ENCODE peak calls at places on chromosomes 4 and X, in six cellular contexts. One of them, this sample, is unnamed.
A peak's percentile ranks its signal among the peaks of the same experiment; 100 is the strongest.

GRCh38 chr4:139943277-139943676 is 210.7 kb downstream of the MAML3 start:
- DNase-seq in ureter: no peak
- DNase-seq in B cell: no peak
- DNase-seq in A673: no peak
- DNase-seq in upper lobe of right lung: no peak
- DNase-seq in nephron progenitor cell: no peak
- DNase-seq in this sample: no peak

GRCh38 chrX:115067812-115068211 is 50.4 kb upstream of the IL13RA2 start:
- DNase-seq in ureter: no peak
- DNase-seq in B cell: no peak
- DNase-seq in A673: no peak
- DNase-seq in upper lobe of right lung: no peak
- DNase-seq in nephron progenitor cell: no peak
- DNase-seq in this sample: no peak

GRCh38 chrX:9392445-9392844 is 72.4 kb upstream of the TBL1X start:
- DNase-seq in ureter: no peak
- DNase-seq in B cell: no peak
- DNase-seq in A673: no peak
- DNase-seq in upper lobe of right lung: no peak
- DNase-seq in nephron progenitor cell: no peak
- DNase-seq in this sample: no peak

GRCh38 chr4:101103381-101104142 is 243.8 kb downstream of the PPP3CA start:
- DNase-seq in ureter: peak; percentile 44
- DNase-seq in B cell: peak; percentile 11
- DNase-seq in A673: peak; percentile 18
- DNase-seq in upper lobe of right lung: no peak
- DNase-seq in nephron progenitor cell: no peak
- DNase-seq in this sample: no peak

GRCh38 chr4:90328558-90328957 is 201.4 kb downstream of the CCSER1 start:
- DNase-seq in ureter: no peak
- DNase-seq in B cell: no peak
- DNase-seq in A673: peak; percentile 45
- DNase-seq in upper lobe of right lung: peak; percentile 64
- DNase-seq in nephron progenitor cell: no peak
- DNase-seq in this sample: no peak

GRCh38 chr4:187128226-187128625 is 404.6 kb upstream of the FAT1 start:
- DNase-seq in ureter: no peak
- DNase-seq in B cell: no peak
- DNase-seq in A673: no peak
- DNase-seq in upper lobe of right lung: no peak
- DNase-seq in nephron progenitor cell: no peak
- DNase-seq in this sample: no peak

GRCh38 chr4:3436798-3437581 is 4.8 kb upstream of the HGFAC start:
- DNase-seq in ureter: peak; percentile 85
- DNase-seq in B cell: no peak
- DNase-seq in A673: no peak
- DNase-seq in upper lobe of right lung: peak; percentile 79
- DNase-seq in nephron progenitor cell: no peak
- DNase-seq in this sample: no peak

GRCh38 chrX:134688181-134688580 is 29.9 kb upstream of the PLAC1 start:
- DNase-seq in ureter: no peak
- DNase-seq in B cell: no peak
- DNase-seq in A673: no peak
- DNase-seq in upper lobe of right lung: no peak
- DNase-seq in nephron progenitor cell: no peak
- DNase-seq in this sample: no peak

GRCh38 chr4:1910643-1911042 is 39.5 kb downstream of the NSD2 start:
- DNase-seq in ureter: no peak
- DNase-seq in B cell: no peak
- DNase-seq in A673: peak; percentile 80
- DNase-seq in upper lobe of right lung: no peak
- DNase-seq in nephron progenitor cell: peak; percentile 50
- DNase-seq in this sample: no peak

GRCh38 chr4:102390438-102390837 is 45.2 kb upstream of the SLC39A8 start:
- DNase-seq in ureter: no peak
- DNase-seq in B cell: no peak
- DNase-seq in A673: no peak
- DNase-seq in upper lobe of right lung: no peak
- DNase-seq in nephron progenitor cell: no peak
- DNase-seq in this sample: no peak

GRCh38 chr4:54998991-54999390 is 126.4 kb downstream of the KDR start:
- DNase-seq in ureter: no peak
- DNase-seq in B cell: no peak
- DNase-seq in A673: no peak
- DNase-seq in upper lobe of right lung: no peak
- DNase-seq in nephron progenitor cell: no peak
- DNase-seq in this sample: no peak

GRCh38 chr4:71300964-71301363 is 37.9 kb upstream of the SLC4A4 start:
- DNase-seq in ureter: no peak
- DNase-seq in B cell: no peak
- DNase-seq in A673: peak; percentile 0
- DNase-seq in upper lobe of right lung: no peak
- DNase-seq in nephron progenitor cell: no peak
- DNase-seq in this sample: no peak

GRCh38 chrX:140701480-140701879 is 8.1 kb upstream of the LINC00632 start:
- DNase-seq in ureter: no peak
- DNase-seq in B cell: no peak
- DNase-seq in A673: peak; percentile 69
- DNase-seq in upper lobe of right lung: no peak
- DNase-seq in nephron progenitor cell: no peak
- DNase-seq in this sample: no peak

GRCh38 chr4:169338246-169338645 is 67.5 kb upstream of the SH3RF1 start:
- DNase-seq in ureter: no peak
- DNase-seq in B cell: no peak
- DNase-seq in A673: no peak
- DNase-seq in upper lobe of right lung: no peak
- DNase-seq in nephron progenitor cell: no peak
- DNase-seq in this sample: no peak

GRCh38 chrX:110425222-110425621 is 66.6 kb downstream of the RTL9 start:
- DNase-seq in ureter: no peak
- DNase-seq in B cell: no peak
- DNase-seq in A673: no peak
- DNase-seq in upper lobe of right lung: no peak
- DNase-seq in nephron progenitor cell: no peak
- DNase-seq in this sample: no peak

GRCh38 chrX:116596010-116596409 is 133.2 kb upstream of the CT83 start:
- DNase-seq in ureter: no peak
- DNase-seq in B cell: no peak
- DNase-seq in A673: no peak
- DNase-seq in upper lobe of right lung: no peak
- DNase-seq in nephron progenitor cell: no peak
- DNase-seq in this sample: no peak

GRCh38 chrX:9860826-9861225 is 74.6 kb downstream of the SHROOM2 start:
- DNase-seq in ureter: no peak
- DNase-seq in B cell: no peak
- DNase-seq in A673: no peak
- DNase-seq in upper lobe of right lung: no peak
- DNase-seq in nephron progenitor cell: no peak
- DNase-seq in this sample: no peak

GRCh38 chr4:143336828-143337599 is at the start of gene GAB1:
- DNase-seq in ureter: peak; percentile 55
- DNase-seq in B cell: peak; percentile 53
- DNase-seq in A673: peak; percentile 86
- DNase-seq in upper lobe of right lung: peak; percentile 90
- DNase-seq in nephron progenitor cell: peak; percentile 77
- DNase-seq in this sample: peak; percentile 78

GRCh38 chr4:172686021-172686420 is 482.6 kb upstream of the GALNT7 start:
- DNase-seq in ureter: no peak
- DNase-seq in B cell: no peak
- DNase-seq in A673: no peak
- DNase-seq in upper lobe of right lung: no peak
- DNase-seq in nephron progenitor cell: no peak
- DNase-seq in this sample: no peak

GRCh38 chrX:132833373-132833772 is 125.1 kb downstream of the HS6ST2 start:
- DNase-seq in ureter: no peak
- DNase-seq in B cell: no peak
- DNase-seq in A673: no peak
- DNase-seq in upper lobe of right lung: no peak
- DNase-seq in nephron progenitor cell: peak; percentile 5
- DNase-seq in this sample: no peak

GRCh38 chrX:119736206-119736764 is 22.1 kb upstream of the SOWAHD start:
- DNase-seq in ureter: no peak
- DNase-seq in B cell: no peak
- DNase-seq in A673: no peak
- DNase-seq in upper lobe of right lung: no peak
- DNase-seq in nephron progenitor cell: no peak
- DNase-seq in this sample: no peak

GRCh38 chr4:17480530-17480929 is 31.4 kb downstream of the QDPR start:
- DNase-seq in ureter: no peak
- DNase-seq in B cell: no peak
- DNase-seq in A673: no peak
- DNase-seq in upper lobe of right lung: no peak
- DNase-seq in nephron progenitor cell: no peak
- DNase-seq in this sample: no peak

GRCh38 chrX:22652596-22652995 is 347.2 kb upstream of the DDX53 start:
- DNase-seq in ureter: no peak
- DNase-seq in B cell: no peak
- DNase-seq in A673: peak; percentile 8
- DNase-seq in upper lobe of right lung: no peak
- DNase-seq in nephron progenitor cell: peak; percentile 12
- DNase-seq in this sample: no peak

GRCh38 chr4:89134775-89135319 is 23.5 kb downstream of the TIGD2 start:
- DNase-seq in ureter: no peak
- DNase-seq in B cell: no peak
- DNase-seq in A673: peak; percentile 5
- DNase-seq in upper lobe of right lung: no peak
- DNase-seq in nephron progenitor cell: no peak
- DNase-seq in this sample: no peak

GRCh38 chrX:120260369-120260768 is 9.8 kb downstream of the ZBTB33 start:
- DNase-seq in ureter: peak; percentile 45
- DNase-seq in B cell: no peak
- DNase-seq in A673: no peak
- DNase-seq in upper lobe of right lung: no peak
- DNase-seq in nephron progenitor cell: no peak
- DNase-seq in this sample: no peak

GRCh38 chrX:15366507-15367352 is 17.5 kb downstream of the VEGFD start:
- DNase-seq in ureter: no peak
- DNase-seq in B cell: no peak
- DNase-seq in A673: no peak
- DNase-seq in upper lobe of right lung: no peak
- DNase-seq in nephron progenitor cell: no peak
- DNase-seq in this sample: no peak

GRCh38 chrX:112746812-112747630 is 67.3 kb upstream of the LHFPL1 start:
- DNase-seq in ureter: no peak
- DNase-seq in B cell: no peak
- DNase-seq in A673: no peak
- DNase-seq in upper lobe of right lung: no peak
- DNase-seq in nephron progenitor cell: no peak
- DNase-seq in this sample: no peak

GRCh38 chr4:77126844-77127614 is 30.0 kb upstream of the CCNG2 start:
- DNase-seq in ureter: no peak
- DNase-seq in B cell: peak; percentile 65
- DNase-seq in A673: no peak
- DNase-seq in upper lobe of right lung: no peak
- DNase-seq in nephron progenitor cell: no peak
- DNase-seq in this sample: no peak

GRCh38 chr4:52551487-52551886 is 107.6 kb downstream of the USP46 start:
- DNase-seq in ureter: no peak
- DNase-seq in B cell: no peak
- DNase-seq in A673: no peak
- DNase-seq in upper lobe of right lung: no peak
- DNase-seq in nephron progenitor cell: no peak
- DNase-seq in this sample: no peak

GRCh38 chr4:184384056-184384809 is 90.1 kb downstream of the IRF2 start:
- DNase-seq in ureter: peak; percentile 81
- DNase-seq in B cell: peak; percentile 37
- DNase-seq in A673: peak; percentile 55
- DNase-seq in upper lobe of right lung: no peak
- DNase-seq in nephron progenitor cell: no peak
- DNase-seq in this sample: no peak

GRCh38 chr4:19236473-19236872 is 1015.2 kb upstream of the SLIT2 start:
- DNase-seq in ureter: no peak
- DNase-seq in B cell: no peak
- DNase-seq in A673: no peak
- DNase-seq in upper lobe of right lung: no peak
- DNase-seq in nephron progenitor cell: no peak
- DNase-seq in this sample: no peak

GRCh38 chr4:13700196-13701140 is 72.9 kb upstream of the BOD1L1 start:
- DNase-seq in ureter: no peak
- DNase-seq in B cell: no peak
- DNase-seq in A673: no peak
- DNase-seq in upper lobe of right lung: no peak
- DNase-seq in nephron progenitor cell: no peak
- DNase-seq in this sample: no peak

GRCh38 chrX:18973527-18974192 is 10.3 kb downstream of the PHKA2 start:
- DNase-seq in ureter: no peak
- DNase-seq in B cell: no peak
- DNase-seq in A673: peak; percentile 78
- DNase-seq in upper lobe of right lung: no peak
- DNase-seq in nephron progenitor cell: no peak
- DNase-seq in this sample: no peak

GRCh38 chrX:10597871-10598270 is 22.5 kb downstream of the MID1 start:
- DNase-seq in ureter: no peak
- DNase-seq in B cell: no peak
- DNase-seq in A673: peak; percentile 55
- DNase-seq in upper lobe of right lung: no peak
- DNase-seq in nephron progenitor cell: no peak
- DNase-seq in this sample: no peak

GRCh38 chr4:575281-576141 is 584 bp downstream of the TMEM271 start:
- DNase-seq in ureter: peak; percentile 63
- DNase-seq in B cell: peak; percentile 69
- DNase-seq in A673: peak; percentile 71
- DNase-seq in upper lobe of right lung: no peak
- DNase-seq in nephron progenitor cell: peak; percentile 89
- DNase-seq in this sample: no peak

This sample was measured in type B pancreatic cell.